ENCODE peak calls at places on chromosomes 6 and 20, in six cellular contexts. X is H9, C is IMR-90, J is neuronal stem cell, V is trophoblast cell, T is H1. I is an unnamed sample.
A peak's percentile ranks its signal among the peaks of the same experiment; 100 is the strongest.

GRCh38 chr6:39077882-39078594 is 29.5 kb downstream of the GLP1R start:
- DNase-seq in J (no peak), X (peak; percentile 9), C (no peak), V (no peak), T (no peak), I (no peak)

GRCh38 chr6:153976921-153977693 is 61.9 kb upstream of the OPRM1 start:
- DNase-seq in T (no peak), X (no peak), C (no peak), J (no peak), V (peak; percentile 57), I (no peak)

GRCh38 chr20:50645253-50646068 is 45.9 kb downstream of the RIPOR3 start:
- DNase-seq in C (peak; percentile 100), T (peak; percentile 77), X (peak; percentile 99), J (no peak), V (peak; percentile 94), I (peak; percentile 100)

GRCh38 chr20:58374906-58375760 is 13.9 kb upstream of the VAPB start:
- DNase-seq in X (peak; percentile 82), T (peak; percentile 60), V (no peak), C (peak; percentile 68), J (peak; percentile 48), I (peak; percentile 47)

GRCh38 chr20:64149809-64150560 is 14.3 kb upstream of the MYT1 start:
- DNase-seq in J (no peak), V (no peak), C (no peak), T (peak; percentile 27), X (no peak), I (no peak)

GRCh38 chr20:49318430-49319203 is 40.8 kb upstream of the ZNFX1 start:
- DNase-seq in T (peak; percentile 67), V (no peak), C (no peak), J (no peak), X (peak; percentile 60), I (no peak)

GRCh38 chr6:6005467-6006427 is 978 bp downstream of the NRN1 start:
- DNase-seq in C (no peak), V (no peak), X (no peak), T (no peak), J (no peak), I (no peak)

GRCh38 chr6:154786144-154786868 is 53.1 kb downstream of the SCAF8 start:
- DNase-seq in V (peak; percentile 72), C (no peak), X (no peak), J (no peak), T (no peak), I (no peak)

GRCh38 chr6:169800668-169801395 is 49.4 kb downstream of the ERMARD start:
- DNase-seq in X (peak; percentile 32), V (no peak), T (peak; percentile 44), C (peak; percentile 82), J (no peak), I (peak; percentile 72)

GRCh38 chr6:5087389-5087788 is 2.2 kb downstream of the PPP1R3G start:
- DNase-seq in V (no peak), T (peak; percentile 50), C (no peak), X (peak; percentile 53), J (no peak), I (no peak)

GRCh38 chr20:44057698-44058675 is 129.0 kb downstream of the JPH2 start:
- DNase-seq in C (peak; percentile 44), X (no peak), V (no peak), J (no peak), T (peak; percentile 33), I (peak; percentile 42)

GRCh38 chr6:146912730-146913680 is 291.2 kb upstream of the STXBP5 start:
- DNase-seq in J (no peak), C (no peak), X (no peak), T (no peak), V (no peak), I (peak; percentile 58)

GRCh38 chr6:160900031-160900430 is 91.5 kb upstream of the MAP3K4 start:
- DNase-seq in V (peak; percentile 53), X (peak; percentile 56), T (no peak), J (no peak), C (no peak), I (no peak)

GRCh38 chr6:50925981-50926380 is 107.3 kb downstream of the TFAP2B start:
- DNase-seq in X (no peak), T (no peak), J (no peak), C (no peak), V (peak; percentile 47), I (no peak)

GRCh38 chr6:129713806-129714338 is 3.9 kb upstream of the ARHGAP18 start:
- DNase-seq in C (no peak), V (no peak), X (no peak), T (no peak), J (no peak), I (no peak)

GRCh38 chr20:50272413-50273120 is 81.9 kb downstream of the CEBPB start:
- DNase-seq in C (no peak), T (no peak), V (peak; percentile 65), J (no peak), X (no peak), I (no peak)

GRCh38 chr6:134614606-134615485 is 296.9 kb upstream of the SGK1 start:
- DNase-seq in C (peak; percentile 34), J (no peak), X (no peak), V (peak; percentile 95), T (no peak), I (peak; percentile 13)

GRCh38 chr20:1415667-1416468 is 23.0 kb upstream of the FKBP1A start:
- DNase-seq in J (no peak), V (peak; percentile 96), X (no peak), T (no peak), C (peak; percentile 97), I (peak; percentile 99)

GRCh38 chr6:32375739-32376529 is 4.2 kb upstream of the TSBP1 start:
- DNase-seq in C (no peak), J (no peak), T (no peak), V (no peak), X (no peak), I (no peak)

GRCh38 chr6:145091102-145091826 is 644.1 kb downstream of the EPM2A start:
- DNase-seq in C (no peak), T (no peak), J (no peak), X (no peak), V (peak; percentile 38), I (no peak)

GRCh38 chr6:36367743-36368142 is 19.7 kb downstream of the ETV7 start:
- DNase-seq in T (no peak), X (no peak), V (no peak), C (no peak), J (no peak), I (no peak)

GRCh38 chr20:14555676-14556075 is 218.3 kb upstream of the FLRT3 start:
- DNase-seq in C (no peak), X (no peak), V (peak; percentile 68), T (no peak), J (no peak), I (no peak)

GRCh38 chr6:141562181-141562800 is 570.4 kb upstream of the GJE1 start:
- DNase-seq in T (peak; percentile 55), C (no peak), V (peak; percentile 12), X (peak; percentile 76), J (no peak), I (peak; percentile 43)

GRCh38 chr6:141562801-141563763 is 569.6 kb upstream of the GJE1 start:
- DNase-seq in X (peak; percentile 43), C (peak; percentile 91), T (no peak), J (peak; percentile 78), V (peak; percentile 88), I (peak; percentile 86)

DNA sequence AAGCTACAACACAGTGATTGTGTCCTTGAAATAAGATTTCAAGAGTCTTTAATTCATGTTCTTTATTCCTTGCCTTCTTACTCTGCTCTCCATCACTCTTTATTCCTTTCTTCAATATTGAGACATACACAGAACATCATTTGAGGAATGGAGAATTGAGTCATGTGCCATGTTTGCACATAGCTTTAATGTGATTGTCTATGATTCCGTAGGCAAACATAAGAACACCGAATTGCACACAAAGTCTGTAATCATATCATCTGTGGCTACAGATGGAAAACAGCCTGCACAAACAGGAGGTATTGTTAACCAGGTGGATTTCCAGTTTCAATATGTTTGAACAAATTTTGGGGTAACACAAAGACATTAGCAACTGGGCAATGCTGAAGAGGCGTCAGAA is 571.6 kb upstream of the GJE1 start:
- DNase-seq in C (no peak), V (no peak), J (no peak), X (no peak), T (no peak), I (no peak)
- H3K4ac ChIP-seq in C (peak overlapping the region; percentile 33), V (no peak overlapping the region), J (no peak overlapping the region), X (no peak overlapping the region), T (peak overlapping the region; percentile 74), I (no peak overlapping the region)

DNA sequence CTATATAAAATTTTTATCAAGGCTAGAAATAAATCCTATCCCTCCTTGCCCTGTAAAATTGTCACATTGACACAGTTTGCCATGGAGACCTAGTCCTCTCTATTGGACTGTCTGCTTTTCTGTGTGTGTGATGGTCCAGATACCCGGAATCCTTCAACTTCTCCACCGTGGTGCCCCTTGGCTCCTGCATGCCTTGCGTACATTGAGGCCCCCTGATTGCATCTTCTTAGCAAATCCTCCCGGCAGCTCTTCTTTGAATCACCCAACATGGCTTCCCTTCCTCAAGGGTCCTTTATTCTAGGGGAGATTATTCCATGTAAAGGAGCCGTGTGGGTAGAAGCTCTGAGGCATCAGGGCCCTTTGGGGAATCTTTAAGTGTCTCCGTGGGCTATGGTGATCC is 219.5 kb downstream of the CDC5L start:
- DNase-seq in X (no peak), J (no peak), T (no peak), C (no peak), V (no peak), I (no peak)
- H4K91ac ChIP-seq in X (no peak overlapping the region), J (no peak overlapping the region), T (no peak overlapping the region), C (no peak overlapping the region), V (no peak overlapping the region), I (no peak overlapping the region)

GRCh38 chr6:163413345-163414116 is 987 bp upstream of the QKI start:
- DNase-seq in C (peak; percentile 90), X (peak; percentile 73), J (peak; percentile 88), T (peak; percentile 93), V (peak; percentile 94), I (peak; percentile 90)
- H2BK120ac ChIP-seq in C (peak overlapping the region; percentile 81), X (no peak overlapping the region), J (peak overlapping the region; percentile 94), T (no peak overlapping the region), V (peak overlapping the region; percentile 89), I (peak overlapping the region; percentile 99)

GRCh38 chr20:41617059-41617921 is 887 bp downstream of the CHD6 start:
- DNase-seq in V (peak; percentile 16), J (peak; percentile 30), T (peak; percentile 54), C (peak; percentile 32), X (peak; percentile 32), I (peak; percentile 56)

GRCh38 chr20:41618807-41619294 is 674 bp upstream of the CHD6 start:
- DNase-seq in J (no peak), X (no peak), T (no peak), V (peak; percentile 9), C (no peak), I (peak; percentile 23)

GRCh38 chr20:41619360-41620115 is 1.4 kb upstream of the CHD6 start:
- DNase-seq in C (peak; percentile 28), V (no peak), T (no peak), X (no peak), J (no peak), I (no peak)

GRCh38 chr20:41616228-41616627 is 1.9 kb downstream of the CHD6 start:
- DNase-seq in X (no peak), J (no peak), T (no peak), V (no peak), C (peak; percentile 19), I (peak; percentile 7)

GRCh38 chr20:41617931-41618806 is at the start of gene CHD6:
- DNase-seq in X (peak; percentile 100), J (peak; percentile 99), T (peak; percentile 100), V (peak; percentile 100), C (peak; percentile 99), I (peak; percentile 99)
- H3K4ac ChIP-seq in X (no peak within 1 kb of the TSS), J (no peak within 1 kb of the TSS), T (no peak within 1 kb of the TSS), V (peak within 1 kb of the TSS; percentile 73), C (peak within 1 kb of the TSS; percentile 64), I (peak within 1 kb of the TSS; percentile 84)

I was measured in mesenchymal stem cell.